ENCODE peak calls at places on chromosomes 3 and 15, in ten cellular contexts. H, W, X, C, S, N, L, I, Q and K are unnamed samples.

GRCh38 chr3:64158334-64158733 is 66.9 kb downstream of the PRICKLE2 start:
- DNase-seq in X (no peak), W (no peak), H (no peak), N (no peak), C (no peak), Q (no peak), I (peak; percentile 64), L (no peak), S (no peak), K (no peak)

GRCh38 chr3:55750525-55750924 is 263.4 kb upstream of the WNT5A start:
- DNase-seq in Q (no peak), W (no peak), H (no peak), S (no peak), N (no peak), I (peak; percentile 97), L (no peak), X (no peak), C (no peak), K (no peak)

GRCh38 chr15:94286581-94286980 is 55.2 kb downstream of the MCTP2 start:
- DNase-seq in Q (no peak), W (no peak), I (no peak), L (no peak), S (no peak), C (no peak), N (peak; percentile 42), H (no peak), X (no peak), K (no peak)

GRCh38 chr3:69197922-69198540 is 75.6 kb upstream of the LMOD3 start:
- DNase-seq in L (no peak), S (no peak), I (no peak), N (no peak), H (no peak), W (peak; percentile 33), X (no peak), C (peak; percentile 63), Q (no peak), K (no peak)

GRCh38 chr15:33094336-33094735 is 100.2 kb downstream of the FMN1 start:
- DNase-seq in I (no peak), N (no peak), H (no peak), S (no peak), X (no peak), L (no peak), C (no peak), Q (no peak), W (no peak), K (no peak)

GRCh38 chr3:198080521-198081384 is 120.7 kb downstream of the LMLN start:
- DNase-seq in H (peak; percentile 37), S (peak; percentile 38), Q (peak; percentile 90), W (peak; percentile 56), X (peak; percentile 94), I (peak; percentile 87), C (peak; percentile 81), L (peak; percentile 70), N (peak; percentile 96), K (peak; percentile 31)

GRCh38 chr15:27410986-27411385 is 440.0 kb downstream of the GABRG3 start:
- DNase-seq in X (no peak), C (no peak), S (no peak), I (peak; percentile 44), H (no peak), Q (no peak), N (no peak), L (no peak), W (no peak), K (no peak)

GRCh38 chr3:112894258-112894657 is 47.6 kb upstream of the CD200R1L start:
- DNase-seq in S (no peak), H (no peak), X (peak; percentile 81), W (no peak), Q (no peak), L (no peak), I (peak; percentile 18), C (no peak), N (no peak), K (no peak)

GRCh38 chr15:25783607-25784131 is 79.5 kb downstream of the ATP10A start:
- DNase-seq in I (peak; percentile 28), W (peak; percentile 18), H (no peak), S (no peak), L (no peak), Q (peak; percentile 73), C (peak; percentile 22), N (no peak), X (peak; percentile 85), K (no peak)

GRCh38 chr15:98057453-98057852 is 97.0 kb downstream of the ARRDC4 start:
- DNase-seq in X (no peak), S (no peak), C (no peak), Q (no peak), L (no peak), H (no peak), W (no peak), N (no peak), I (no peak), K (no peak)

GRCh38 chr3:66396888-66397287 is 103.9 kb downstream of the LRIG1 start:
- DNase-seq in N (no peak), W (no peak), I (no peak), H (no peak), C (no peak), X (no peak), L (peak; percentile 18), Q (no peak), S (no peak), K (no peak)

GRCh38 chr15:49669288-49669687 is 48.4 kb downstream of the DTWD1 start:
- DNase-seq in S (no peak), H (no peak), Q (no peak), W (no peak), X (peak; percentile 64), L (no peak), I (no peak), N (no peak), C (no peak), K (no peak)

GRCh38 chr15:27328616-27329015 is 357.6 kb downstream of the GABRG3 start:
- DNase-seq in Q (no peak), N (no peak), L (no peak), S (peak; percentile 14), I (no peak), H (no peak), C (no peak), W (no peak), X (no peak), K (no peak)

GRCh38 chr3:182460303-182460702 is 333.0 kb upstream of the ATP11B start:
- DNase-seq in H (no peak), C (no peak), L (no peak), X (no peak), W (no peak), N (no peak), I (no peak), S (no peak), Q (no peak), K (no peak)
- H3K27ac ChIP-seq in H (no peak overlapping the region), C (no peak overlapping the region), L (no peak overlapping the region), X (no peak overlapping the region), W (no peak overlapping the region), N (no peak overlapping the region), I (no peak overlapping the region), S (no peak overlapping the region), Q (no peak overlapping the region), K (no peak overlapping the region)

GRCh38 chr15:45995800-45996199 is 361.0 kb downstream of the SQOR start:
- DNase-seq in W (no peak), C (no peak), H (no peak), S (no peak), L (no peak), I (no peak), Q (no peak), N (no peak), X (no peak), K (no peak)

GRCh38 chr15:45991863-45992262 is 357.0 kb downstream of the SQOR start:
- DNase-seq in I (no peak), H (no peak), W (no peak), Q (no peak), S (no peak), X (no peak), L (no peak), C (no peak), N (no peak), K (no peak)

GRCh38 chr15:45993072-45993471 is 358.2 kb downstream of the SQOR start:
- DNase-seq in L (no peak), C (no peak), H (no peak), N (no peak), X (no peak), I (no peak), W (no peak), S (no peak), Q (no peak), K (no peak)

DNA sequence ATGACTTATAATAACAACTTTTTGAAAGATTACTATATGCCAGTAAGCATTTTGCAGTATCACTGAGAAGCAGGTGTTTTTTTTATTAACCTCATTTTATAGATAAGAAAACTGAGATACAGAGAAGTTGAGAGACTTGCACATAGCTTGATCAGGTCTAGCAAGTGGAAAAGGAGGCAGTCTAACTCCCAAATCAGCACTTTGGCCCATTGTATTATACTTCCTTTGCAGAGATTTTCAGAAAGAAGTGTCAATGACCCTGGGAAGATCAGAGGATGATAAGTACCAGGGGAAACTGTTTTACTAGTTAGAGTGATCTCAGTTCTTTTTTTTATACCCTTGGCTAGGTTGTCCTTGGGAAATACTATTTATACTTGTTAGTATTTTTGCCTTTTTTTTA is 358.7 kb downstream of the SQOR start:
- DNase-seq in H (no peak), S (no peak), W (no peak), C (no peak), N (no peak), L (no peak), I (no peak), Q (no peak), X (peak; percentile 10), K (no peak)
- H3K27ac ChIP-seq in H (no peak overlapping the region), S (no peak overlapping the region), W (no peak overlapping the region), C (no peak overlapping the region), N (no peak overlapping the region), L (no peak overlapping the region), I (no peak overlapping the region), Q (no peak overlapping the region), X (no peak overlapping the region), K (no peak overlapping the region)

DNA sequence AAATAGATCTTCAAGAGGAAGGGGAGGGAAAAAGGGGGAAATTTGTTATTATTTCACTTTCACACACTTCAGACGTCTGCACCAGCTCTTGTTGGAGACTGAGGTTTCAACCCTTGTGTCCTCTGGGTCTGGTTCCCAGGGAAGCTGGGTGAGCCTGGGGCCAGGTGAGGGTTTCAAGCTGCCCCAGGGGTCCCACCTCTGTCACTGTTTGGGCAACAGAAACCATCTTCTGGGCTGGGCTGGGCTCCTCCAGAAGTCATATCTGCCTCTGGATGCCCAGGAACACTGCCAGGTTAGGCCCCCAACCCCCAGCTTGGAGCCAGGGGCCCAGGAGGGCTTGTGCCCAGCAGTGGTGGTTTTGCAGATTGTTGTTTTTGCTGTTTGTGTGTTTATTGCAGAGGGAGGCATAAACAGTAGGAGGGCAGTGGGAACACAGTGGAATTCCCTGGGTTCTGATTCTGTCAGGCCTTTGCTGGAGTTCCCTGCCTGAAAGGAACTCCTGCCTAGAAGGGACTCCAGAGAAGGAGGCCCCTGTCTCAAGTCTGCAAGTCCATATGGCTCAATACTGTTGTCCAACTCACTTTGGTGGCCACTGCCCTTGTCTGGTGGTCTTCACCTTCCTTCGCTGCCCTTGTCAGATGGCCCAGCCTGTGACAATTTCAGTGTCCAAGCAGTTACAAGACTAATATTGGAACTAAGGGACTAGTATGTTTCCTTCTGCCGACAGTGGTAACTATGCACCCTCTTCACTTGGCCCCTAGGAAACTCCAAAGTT is 47.3 kb upstream of the RAB6B start:
- DNase-seq in C (no peak), N (no peak), Q (peak; percentile 55), H (no peak), L (no peak), W (no peak), X (no peak), S (no peak), I (no peak), K (no peak)
- H3K27ac ChIP-seq in C (no peak overlapping the region), N (no peak overlapping the region), Q (no peak overlapping the region), H (no peak overlapping the region), L (no peak overlapping the region), W (no peak overlapping the region), X (no peak overlapping the region), S (no peak overlapping the region), I (no peak overlapping the region), K (peak overlapping the region; percentile 63)

GRCh38 chr3:141176775-141177174 is 54.9 kb upstream of the PXYLP1 start:
- DNase-seq in X (no peak), W (no peak), Q (no peak), H (no peak), S (no peak), I (no peak), L (no peak), C (no peak), N (no peak), K (no peak)
- H3K27ac ChIP-seq in X (no peak overlapping the region), W (no peak overlapping the region), Q (no peak overlapping the region), H (no peak overlapping the region), S (no peak overlapping the region), I (no peak overlapping the region), L (no peak overlapping the region), C (no peak overlapping the region), N (no peak overlapping the region), K (no peak overlapping the region)